ENCODE peak calls at places on chromosome 14, in five cellular contexts. P, Q, T, B and R are unnamed samples.

GRCh38 chr14:23183076-23183475 is 384 bp downstream of the SLC7A8 start:
- DNase-seq in P (no peak), Q (no peak), T (no peak), B (no peak), R (no peak)

GRCh38 chr14:81144811-81145598 is 75.8 kb downstream of the GTF2A1 start:
- DNase-seq in P (no peak), Q (no peak), T (no peak), B (no peak), R (no peak)

GRCh38 chr14:22556021-22556989 is 32.7 kb downstream of the DAD1 start:
- DNase-seq in P (peak; percentile 94), Q (peak; percentile 96), T (peak; percentile 31), B (peak; percentile 97), R (peak; percentile 47)

GRCh38 chr14:51335521-51335920 is 95.5 kb downstream of the TMX1 start:
- DNase-seq in P (peak; percentile 53), Q (no peak), T (no peak), B (no peak), R (no peak)

GRCh38 chr14:74500417-74501134 is 7.0 kb downstream of the ISCA2 start:
- DNase-seq in P (no peak), Q (no peak), T (no peak), B (no peak), R (no peak)

GRCh38 chr14:79693935-79694334 is 517.4 kb downstream of the DIO2 start:
- DNase-seq in P (no peak), Q (no peak), T (no peak), B (no peak), R (no peak)

GRCh38 chr14:39173198-39173597 is 1.9 kb upstream of the PNN start:
- DNase-seq in P (no peak), Q (no peak), T (no peak), B (no peak), R (no peak)

GRCh38 chr14:90675399-90675798 is 140.8 kb downstream of the TTC7B start:
- DNase-seq in P (peak; percentile 55), Q (no peak), T (no peak), B (peak; percentile 41), R (peak; percentile 91)

GRCh38 chr14:32006267-32007110 is 70.6 kb upstream of the ARHGAP5 start:
- DNase-seq in P (no peak), Q (no peak), T (no peak), B (peak; percentile 85), R (no peak)

GRCh38 chr14:23864252-23864651 is 89.3 kb upstream of the DHRS4 start:
- DNase-seq in P (no peak), Q (no peak), T (no peak), B (no peak), R (peak; percentile 44)

GRCh38 chr14:100815478-100816285 is 10.2 kb upstream of the MEG3 start:
- DNase-seq in P (peak; percentile 71), Q (no peak), T (no peak), B (no peak), R (peak; percentile 90)

GRCh38 chr14:69694730-69695663 is 71.9 kb upstream of the SRSF5 start:
- DNase-seq in P (peak; percentile 47), Q (no peak), T (peak; percentile 21), B (no peak), R (no peak)

GRCh38 chr14:69693145-69693544 is 73.8 kb upstream of the SRSF5 start:
- DNase-seq in P (no peak), Q (peak; percentile 12), T (no peak), B (no peak), R (no peak)

GRCh38 chr14:69692542-69693053 is 74.3 kb upstream of the SRSF5 start:
- DNase-seq in P (no peak), Q (no peak), T (no peak), B (no peak), R (no peak)

GRCh38 chr14:69695664-69696527 is 71.0 kb upstream of the SRSF5 start:
- DNase-seq in P (peak; percentile 50), Q (no peak), T (peak; percentile 30), B (no peak), R (no peak)

DNA sequence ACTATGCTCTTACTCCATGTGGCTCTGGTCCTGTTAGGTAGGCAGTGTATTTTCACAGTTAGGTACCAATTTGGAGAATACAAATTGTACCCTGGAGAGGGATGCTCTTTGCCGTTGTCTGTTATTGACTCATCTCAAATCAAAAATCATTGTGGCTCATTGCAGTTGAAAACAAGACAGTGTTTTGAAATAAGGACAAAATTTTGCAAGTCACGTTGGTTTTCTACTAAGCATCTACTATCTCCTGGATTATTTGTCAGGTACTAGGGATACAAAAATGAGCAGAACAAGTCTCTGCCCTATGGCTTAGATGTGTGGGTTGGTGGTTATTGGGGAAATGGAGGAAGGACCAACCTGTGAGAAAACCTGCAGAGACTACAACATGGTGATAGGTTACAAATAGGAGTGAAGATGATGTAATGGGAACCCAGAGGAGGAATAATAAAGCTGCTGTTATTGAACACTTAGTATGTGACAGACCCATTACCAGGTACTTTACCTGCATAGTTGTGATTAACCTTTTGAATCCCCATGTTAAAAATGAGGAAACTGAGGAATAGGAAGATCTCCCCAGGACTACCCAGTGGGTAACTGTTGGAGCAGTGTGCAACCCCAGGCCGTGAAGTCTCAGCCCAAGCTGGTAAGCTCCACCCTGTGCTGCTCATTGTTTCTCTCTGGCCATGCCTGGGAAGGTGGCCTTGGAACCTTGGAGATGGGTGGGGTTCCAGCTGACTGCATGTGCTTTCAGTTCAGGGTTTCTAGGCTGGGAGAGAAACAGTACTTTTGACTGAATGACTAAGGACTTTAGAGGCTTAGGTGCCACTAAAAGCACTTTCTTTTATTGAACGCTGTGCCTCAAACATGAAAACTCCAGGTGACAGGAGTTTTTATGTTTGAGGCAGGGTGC is 72.9 kb upstream of the SRSF5 start:
- DNase-seq in P (no peak), Q (peak; percentile 42), T (peak; percentile 42), B (no peak), R (no peak)
- H3K27ac ChIP-seq in P (no peak overlapping the region), Q (peak overlapping the region; percentile 70), T (peak overlapping the region; percentile 97), B (no peak overlapping the region), R (no peak overlapping the region)

GRCh38 chr14:103126873-103127304 is 3.6 kb downstream of the TNFAIP2 start:
- DNase-seq in P (no peak), Q (no peak), T (no peak), B (peak; percentile 70), R (peak; percentile 82)
- H3K79me2 ChIP-seq in P (no peaks in the 10 kb centered on the region), Q (no peaks in the 10 kb centered on the region), T (peaks cover 21% of the 10 kb centered on the region), B (peaks cover 44% of the 10 kb centered on the region), R (peaks cover 25% of the 10 kb centered on the region)

DNA sequence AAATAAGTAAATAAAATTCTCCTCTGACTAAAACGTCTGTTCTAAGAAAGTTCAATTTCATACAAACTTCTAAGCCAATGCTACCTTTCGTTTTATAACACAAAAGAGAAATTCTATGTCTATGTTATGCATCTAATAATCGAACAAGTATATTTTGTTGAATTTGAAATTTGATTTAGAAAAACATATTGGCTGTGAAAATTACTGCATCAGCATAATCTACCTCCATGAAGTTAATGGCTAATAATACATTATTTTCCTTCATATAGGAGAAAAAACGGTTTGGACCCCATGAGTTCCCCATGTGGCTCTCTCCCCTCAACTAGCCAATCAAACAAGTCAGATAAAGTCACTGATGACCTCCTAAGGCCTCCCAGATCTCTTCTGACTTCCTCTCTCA is 106.5 kb downstream of the KCNH5 start:
- DNase-seq in P (no peak), Q (no peak), T (no peak), B (no peak), R (no peak)
- H3K4me3 ChIP-seq in P (no peak overlapping the region), Q (no peak overlapping the region), T (no peak overlapping the region), B (no peak overlapping the region), R (no peak overlapping the region)

GRCh38 chr14:89178802-89179201 is 238.2 kb downstream of the FOXN3 start:
- DNase-seq in P (peak; percentile 59), Q (no peak), T (no peak), B (peak; percentile 7), R (no peak)
- H3K27ac ChIP-seq in P (no peak overlapping the region), Q (no peak overlapping the region), T (no peak overlapping the region), B (no peak overlapping the region), R (no peak overlapping the region)

GRCh38 chr14:69896972-69897371 is 17.8 kb downstream of the SMOC1 start:
- DNase-seq in P (no peak), Q (no peak), T (no peak), B (no peak), R (no peak)
- H3K79me2 ChIP-seq in P (no peaks in the 10 kb centered on the region), Q (peaks cover 24% of the 10 kb centered on the region), T (no peaks in the 10 kb centered on the region), B (no peaks in the 10 kb centered on the region), R (no peaks in the 10 kb centered on the region)

GRCh38 chr14:54805080-54805479 is 97.5 kb downstream of the GCH1 start:
- DNase-seq in P (no peak), Q (no peak), T (no peak), B (no peak), R (peak; percentile 78)
- H3K4me3 ChIP-seq in P (no peak overlapping the region), Q (no peak overlapping the region), T (no peak overlapping the region), B (no peak overlapping the region), R (no peak overlapping the region)